ENCODE peak calls at places on chromosomes 4 and X, in seven cellular contexts. E is mesendoderm, C is IMR-90, J is H1, A is mesenchymal stem cell, T is H9, I is trophoblast cell. F is an unnamed sample.

GRCh38 chr4:183158062-183158461 is 59.0 kb downstream of the WWC2 start:
- DNase-seq in I (peak), J (no peak), A (peak), C (peak), T (no peak), E (no peak), F (no peak)

GRCh38 chr4:7144374-7145290 is 47.7 kb upstream of the SORCS2 start:
- DNase-seq in C (peak), A (peak), I (no peak), T (no peak), E (peak), J (no peak), F (no peak)

GRCh38 chr4:2243682-2244380 is 1.9 kb upstream of the HAUS3 start:
- DNase-seq in I (no peak), E (peak), J (peak), A (peak), T (peak), C (peak), F (no peak)

GRCh38 chrX:68432648-68433047 is 647 bp downstream of the OPHN1 start:
- DNase-seq in T (no peak), C (peak), E (peak), J (no peak), A (peak), I (no peak), F (no peak)

GRCh38 chr4:12968345-12968744 is 515.8 kb downstream of the RAB28 start:
- DNase-seq in C (no peak), I (no peak), J (no peak), E (no peak), A (no peak), T (no peak), F (no peak)

GRCh38 chr4:140643571-140644055 is 74.9 kb upstream of the UCP1 start:
- DNase-seq in C (no peak), T (no peak), A (no peak), I (no peak), E (no peak), J (no peak), F (no peak)

GRCh38 chr4:71186566-71187398 is 152.0 kb upstream of the SLC4A4 start:
- DNase-seq in E (peak), I (no peak), C (peak), T (peak), J (no peak), A (peak), F (peak)

GRCh38 chr4:48565362-48566083 is 75.5 kb downstream of the ZAR1 start:
- DNase-seq in I (no peak), C (no peak), E (no peak), J (no peak), T (no peak), A (no peak), F (no peak)

GRCh38 chr4:42446823-42447222 is 49.5 kb downstream of the SHISA3 start:
- DNase-seq in E (no peak), J (no peak), A (no peak), I (no peak), T (no peak), C (no peak), F (no peak)

GRCh38 chrX:22803353-22803752 is 196.4 kb upstream of the DDX53 start:
- DNase-seq in E (no peak), A (no peak), J (no peak), C (no peak), T (no peak), I (no peak), F (no peak)

GRCh38 chrX:11770320-11770719 is 12.3 kb downstream of the MSL3 start:
- DNase-seq in A (peak), T (peak), C (peak), J (no peak), E (peak), I (peak), F (peak)

GRCh38 chr4:95532305-95532704 is 16.5 kb downstream of the UNC5C start:
- DNase-seq in A (no peak), J (no peak), C (no peak), T (no peak), E (no peak), I (no peak), F (no peak)

GRCh38 chrX:17923546-17923945 is 62.4 kb upstream of the RAI2 start:
- DNase-seq in E (no peak), C (no peak), I (no peak), J (no peak), T (no peak), A (no peak), F (no peak)

GRCh38 chrX:155956649-155957048 is 40.8 kb upstream of the IL9R start:
- DNase-seq in A (no peak), J (no peak), I (no peak), E (no peak), C (no peak), T (no peak), F (no peak)

GRCh38 chr4:183469327-183469726 is 24.9 kb downstream of the CDKN2AIP start:
- DNase-seq in A (peak), J (no peak), E (no peak), I (no peak), T (no peak), C (no peak), F (no peak)

GRCh38 chr4:72591547-72591946 is 22.5 kb upstream of the ADAMTS3 start:
- DNase-seq in J (no peak), A (no peak), T (no peak), E (no peak), I (no peak), C (no peak), F (no peak)

DNA sequence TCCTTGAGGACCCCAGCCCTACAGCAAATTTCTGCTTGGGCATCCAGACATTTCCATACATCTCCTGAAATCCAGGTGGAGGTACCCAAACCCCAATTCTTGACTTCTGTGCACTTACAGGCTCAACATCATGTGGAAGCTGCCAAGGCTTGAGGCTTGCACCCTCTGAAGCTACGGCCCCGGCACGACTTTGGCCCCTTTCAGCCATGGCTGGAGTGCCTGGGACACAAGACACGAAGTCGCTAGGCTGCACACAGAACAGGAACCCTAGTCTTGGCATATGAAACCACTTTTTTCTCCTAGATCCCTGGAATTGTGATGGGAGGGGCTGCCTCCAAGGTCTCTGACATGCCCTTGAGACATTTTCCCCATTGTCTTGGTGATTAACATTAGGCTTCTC is 1417.7 kb downstream of the ARAP2 start:
- DNase-seq in A (no peak), E (no peak), J (no peak), T (no peak), C (no peak), I (no peak), F (no peak)
- H3K23ac ChIP-seq in A (no peak), E (no peak), J (no peak), T (no peak), C (no peak), I (no peak), F (no peak)

GRCh38 chr4:173399016-173399415 is at the start of gene SCRG1:
- DNase-seq in T (no peak), E (peak), C (peak), J (no peak), I (no peak), A (peak), F (peak)

GRCh38 chr4:173403051-173403450 is 4.1 kb upstream of the SCRG1 start:
- DNase-seq in J (no peak), A (peak), C (peak), E (peak), I (no peak), T (no peak), F (no peak)

GRCh38 chr4:173391691-173392090 is 7.2 kb downstream of the SCRG1 start:
- DNase-seq in A (no peak), T (no peak), C (no peak), E (no peak), J (no peak), I (no peak), F (no peak)

GRCh38 chr4:173398251-173398650 is 665 bp downstream of the SCRG1 start:
- DNase-seq in I (no peak), J (no peak), E (no peak), C (no peak), T (no peak), A (no peak), F (no peak)

DNA sequence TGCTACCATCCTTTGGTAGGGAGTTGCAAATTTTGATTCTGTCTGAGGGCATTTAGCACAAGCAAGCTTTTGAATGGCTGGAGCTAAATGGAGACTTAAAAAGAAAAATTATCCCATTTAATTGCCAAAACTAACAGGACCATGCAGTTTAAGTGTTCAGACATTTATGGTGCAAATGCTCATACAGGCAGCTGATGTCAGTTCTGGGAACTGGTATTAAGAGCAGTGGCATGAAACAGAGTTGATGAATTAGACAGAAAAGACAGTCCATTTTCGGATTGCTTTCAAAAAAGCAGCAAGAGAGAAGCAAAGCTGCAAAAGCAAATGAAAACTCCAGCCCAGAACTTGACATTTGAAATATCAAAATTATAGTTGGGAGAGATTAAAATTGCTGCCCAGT is 1.3 kb downstream of the SCRG1 start:
- DNase-seq in C (no peak), J (no peak), A (no peak), E (no peak), T (no peak), I (no peak), F (no peak)
- H3K23ac ChIP-seq in C (no peak), J (no peak), A (no peak), E (no peak), T (no peak), I (no peak), F (no peak)

GRCh38 chr4:78704317-78704716 is 71.8 kb upstream of the BMP2K start:
- DNase-seq in I (no peak), A (no peak), E (no peak), C (no peak), T (no peak), J (no peak), F (no peak)

GRCh38 chr4:78707268-78707667 is 68.9 kb upstream of the BMP2K start:
- DNase-seq in J (no peak), I (no peak), E (no peak), A (no peak), C (no peak), T (no peak), F (no peak)

GRCh38 chr4:78704981-78705757 is 71.0 kb upstream of the BMP2K start:
- DNase-seq in A (no peak), I (no peak), J (no peak), E (no peak), C (peak), T (no peak), F (no peak)

GRCh38 chr4:78706302-78706701 is 69.8 kb upstream of the BMP2K start:
- DNase-seq in I (no peak), T (peak), J (no peak), A (no peak), E (peak), C (no peak), F (no peak)

GRCh38 chr4:78703079-78703478 is 73.1 kb upstream of the BMP2K start:
- DNase-seq in T (no peak), I (no peak), E (no peak), A (no peak), J (no peak), C (no peak), F (no peak)
- H3K23ac ChIP-seq in T (no peak), I (no peak), E (no peak), A (no peak), J (no peak), C (no peak), F (no peak)

DNA sequence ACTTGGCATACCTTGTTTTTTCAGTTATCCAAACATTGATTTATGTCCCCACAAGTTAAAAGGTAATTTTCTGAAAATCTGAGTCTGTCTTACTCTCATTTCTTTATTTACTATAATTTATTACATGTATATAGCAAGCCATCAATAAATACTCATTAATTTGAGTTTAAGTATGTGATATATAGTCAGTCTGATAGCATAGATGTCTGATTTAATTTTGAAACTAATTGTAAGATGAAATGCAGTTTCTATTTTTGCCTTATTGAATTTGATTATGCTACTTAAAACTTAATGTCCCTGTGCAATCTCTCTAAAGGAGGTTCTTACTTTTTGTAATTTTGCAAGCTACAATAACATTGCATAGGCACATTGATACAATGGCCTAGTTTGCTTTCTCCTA is 2418.6 kb downstream of the ARAP2 start:
- DNase-seq in A (no peak), T (no peak), I (no peak), J (no peak), C (no peak), E (no peak), F (no peak)
- H3K23ac ChIP-seq in A (no peak), T (no peak), I (no peak), J (no peak), C (no peak), E (no peak), F (no peak)

GRCh38 chrX:81168391-81168790 is 33.3 kb downstream of the HMGN5 start:
- DNase-seq in C (no peak), E (no peak), J (no peak), A (no peak), T (no peak), I (no peak), F (no peak)
- H3K23ac ChIP-seq in C (no peak), E (no peak), J (no peak), A (no peak), T (no peak), I (no peak), F (no peak)

GRCh38 chr4:152630361-152630760 is 49.4 kb downstream of the TMEM154 start:
- DNase-seq in I (no peak), A (no peak), T (no peak), C (no peak), J (no peak), E (no peak), F (no peak)
- H3K23ac ChIP-seq in I (no peak), A (no peak), T (no peak), C (no peak), J (no peak), E (no peak), F (no peak)